ENCODE peak calls at places on chromosome 13, in six cellular contexts. One of them, this sample, is unnamed. For H3K4me1 and H3K36me3, the result is how much of the 10 kb centered on the place peaks cover.

GRCh38 chr13:40963927-40964326 is 55.2 kb downstream of the ELF1 start:
- DNase-seq in IMR-90: peak
- DNase-seq in heart right ventricle: no peak
- DNase-seq in cardiac muscle cell: peak
- DNase-seq in effector memory CD4-positive, alpha-beta T cell: no peak
- DNase-seq in CD8-positive, alpha-beta T cell: no peak
- DNase-seq in this sample: no peak

GRCh38 chr13:97539651-97540230 is 105.8 kb downstream of the RAP2A start:
- DNase-seq in IMR-90: peak
- DNase-seq in CD8-positive, alpha-beta T cell: no peak
- DNase-seq in effector memory CD4-positive, alpha-beta T cell: no peak
- DNase-seq in cardiac muscle cell: peak
- DNase-seq in heart right ventricle: no peak
- DNase-seq in this sample: no peak

GRCh38 chr13:19606152-19606551 is 27.3 kb upstream of the MPHOSPH8 start:
- DNase-seq in heart right ventricle: no peak
- DNase-seq in IMR-90: peak
- DNase-seq in CD8-positive, alpha-beta T cell: no peak
- DNase-seq in effector memory CD4-positive, alpha-beta T cell: no peak
- DNase-seq in cardiac muscle cell: no peak
- DNase-seq in this sample: no peak

GRCh38 chr13:26760835-26761582 is 423 bp upstream of the GPR12 start:
- DNase-seq in cardiac muscle cell: no peak
- DNase-seq in IMR-90: no peak
- DNase-seq in CD8-positive, alpha-beta T cell: no peak
- DNase-seq in effector memory CD4-positive, alpha-beta T cell: no peak
- DNase-seq in heart right ventricle: no peak
- DNase-seq in this sample: no peak

GRCh38 chr13:102609696-102610095 is 12.9 kb downstream of the TPP2 start:
- DNase-seq in effector memory CD4-positive, alpha-beta T cell: no peak
- DNase-seq in cardiac muscle cell: no peak
- DNase-seq in CD8-positive, alpha-beta T cell: peak
- DNase-seq in IMR-90: no peak
- DNase-seq in heart right ventricle: no peak
- DNase-seq in this sample: no peak

GRCh38 chr13:101838305-101838835 is 385.9 kb downstream of the ITGBL1 start:
- DNase-seq in heart right ventricle: no peak
- DNase-seq in effector memory CD4-positive, alpha-beta T cell: no peak
- DNase-seq in CD8-positive, alpha-beta T cell: no peak
- DNase-seq in cardiac muscle cell: no peak
- DNase-seq in IMR-90: peak
- DNase-seq in this sample: no peak

GRCh38 chr13:46529509-46529908 is 23.5 kb upstream of the LRCH1 start:
- DNase-seq in cardiac muscle cell: no peak
- DNase-seq in effector memory CD4-positive, alpha-beta T cell: no peak
- DNase-seq in CD8-positive, alpha-beta T cell: no peak
- DNase-seq in IMR-90: no peak
- DNase-seq in heart right ventricle: no peak
- DNase-seq in this sample: no peak

GRCh38 chr13:113901231-113901630 is 37.4 kb upstream of the GAS6 start:
- DNase-seq in IMR-90: peak
- DNase-seq in CD8-positive, alpha-beta T cell: no peak
- DNase-seq in heart right ventricle: no peak
- DNase-seq in effector memory CD4-positive, alpha-beta T cell: no peak
- DNase-seq in cardiac muscle cell: peak
- DNase-seq in this sample: no peak

GRCh38 chr13:63773476-63773875 is 2357.8 kb upstream of the PCDH20 start:
- DNase-seq in IMR-90: no peak
- DNase-seq in heart right ventricle: no peak
- DNase-seq in CD8-positive, alpha-beta T cell: no peak
- DNase-seq in cardiac muscle cell: no peak
- DNase-seq in effector memory CD4-positive, alpha-beta T cell: no peak
- DNase-seq in this sample: no peak

GRCh38 chr13:29538625-29538976 is 56.9 kb downstream of the SLC7A1 start:
- DNase-seq in effector memory CD4-positive, alpha-beta T cell: no peak
- DNase-seq in heart right ventricle: no peak
- DNase-seq in IMR-90: no peak
- DNase-seq in cardiac muscle cell: no peak
- DNase-seq in CD8-positive, alpha-beta T cell: no peak
- DNase-seq in this sample: no peak
- H3K27ac ChIP-seq in effector memory CD4-positive, alpha-beta T cell: no peak
- H3K27ac ChIP-seq in heart right ventricle: no peak
- H3K27ac ChIP-seq in IMR-90: no peak
- H3K27ac ChIP-seq in cardiac muscle cell: no peak
- H3K27ac ChIP-seq in CD8-positive, alpha-beta T cell: no peak
- H3K27ac ChIP-seq in this sample: no peak

DNA sequence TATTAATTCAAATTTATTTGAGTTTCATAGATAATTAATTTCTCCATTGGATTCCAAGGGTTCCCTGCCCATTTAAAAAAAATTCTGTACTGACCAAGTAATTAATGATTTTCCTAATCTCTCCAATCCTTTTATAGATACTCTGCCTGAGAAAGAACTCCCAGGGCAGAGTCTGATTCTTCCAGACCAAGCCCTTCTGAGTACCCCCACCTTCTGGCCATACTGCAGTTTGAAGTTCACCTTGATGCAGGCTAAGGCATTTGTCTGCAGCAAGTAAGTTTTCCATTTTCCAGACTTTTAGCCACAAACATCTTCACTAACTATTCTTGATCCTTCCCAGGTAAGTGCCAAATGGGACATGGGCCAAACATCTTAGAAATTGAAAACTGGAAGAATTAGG is 195.9 kb downstream of the LHFPL6 start:
- DNase-seq in cardiac muscle cell: no peak
- DNase-seq in IMR-90: no peak
- DNase-seq in heart right ventricle: no peak
- DNase-seq in effector memory CD4-positive, alpha-beta T cell: no peak
- DNase-seq in CD8-positive, alpha-beta T cell: no peak
- DNase-seq in this sample: no peak
- H3K4me1 ChIP-seq in cardiac muscle cell: under half
- H3K4me1 ChIP-seq in IMR-90: under half
- H3K4me1 ChIP-seq in heart right ventricle: half or more
- H3K4me1 ChIP-seq in effector memory CD4-positive, alpha-beta T cell: under half
- H3K4me1 ChIP-seq in CD8-positive, alpha-beta T cell: under half
- H3K4me1 ChIP-seq in this sample: under half

DNA sequence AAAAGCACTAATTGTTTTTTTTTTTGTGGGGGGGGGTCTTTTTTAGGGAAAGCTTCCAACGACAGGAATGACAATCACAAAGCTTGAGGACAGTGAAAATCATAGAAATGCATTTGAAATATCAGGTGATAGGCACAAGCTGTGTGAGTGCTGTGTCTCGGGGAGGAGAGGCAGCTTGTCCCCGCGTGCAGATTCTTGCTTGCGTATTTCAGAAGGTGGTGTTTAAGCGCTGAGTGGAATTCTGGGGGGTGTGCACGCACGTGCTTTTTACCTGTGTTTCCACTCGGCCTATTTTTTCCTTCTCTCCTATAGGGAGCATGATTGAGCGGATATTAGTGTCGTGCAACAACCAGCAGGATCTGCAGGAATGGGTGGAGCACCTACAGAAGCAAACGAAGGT is 40.2 kb upstream of the TEX29 start:
- DNase-seq in IMR-90: no peak
- DNase-seq in heart right ventricle: no peak
- DNase-seq in cardiac muscle cell: no peak
- DNase-seq in effector memory CD4-positive, alpha-beta T cell: no peak
- DNase-seq in CD8-positive, alpha-beta T cell: no peak
- DNase-seq in this sample: no peak
- H3K36me3 ChIP-seq in IMR-90: under half
- H3K36me3 ChIP-seq in heart right ventricle: under half
- H3K36me3 ChIP-seq in cardiac muscle cell: under half
- H3K36me3 ChIP-seq in effector memory CD4-positive, alpha-beta T cell: half or more
- H3K36me3 ChIP-seq in CD8-positive, alpha-beta T cell: half or more
- H3K36me3 ChIP-seq in this sample: half or more

GRCh38 chr13:21443171-21443570 is 15.9 kb downstream of the ZDHHC20 start:
- DNase-seq in heart right ventricle: no peak
- DNase-seq in IMR-90: no peak
- DNase-seq in effector memory CD4-positive, alpha-beta T cell: no peak
- DNase-seq in cardiac muscle cell: no peak
- DNase-seq in CD8-positive, alpha-beta T cell: no peak
- DNase-seq in this sample: no peak
- H3K27ac ChIP-seq in heart right ventricle: no peak
- H3K27ac ChIP-seq in IMR-90: no peak
- H3K27ac ChIP-seq in effector memory CD4-positive, alpha-beta T cell: no peak
- H3K27ac ChIP-seq in cardiac muscle cell: no peak
- H3K27ac ChIP-seq in CD8-positive, alpha-beta T cell: no peak
- H3K27ac ChIP-seq in this sample: no peak

DNA sequence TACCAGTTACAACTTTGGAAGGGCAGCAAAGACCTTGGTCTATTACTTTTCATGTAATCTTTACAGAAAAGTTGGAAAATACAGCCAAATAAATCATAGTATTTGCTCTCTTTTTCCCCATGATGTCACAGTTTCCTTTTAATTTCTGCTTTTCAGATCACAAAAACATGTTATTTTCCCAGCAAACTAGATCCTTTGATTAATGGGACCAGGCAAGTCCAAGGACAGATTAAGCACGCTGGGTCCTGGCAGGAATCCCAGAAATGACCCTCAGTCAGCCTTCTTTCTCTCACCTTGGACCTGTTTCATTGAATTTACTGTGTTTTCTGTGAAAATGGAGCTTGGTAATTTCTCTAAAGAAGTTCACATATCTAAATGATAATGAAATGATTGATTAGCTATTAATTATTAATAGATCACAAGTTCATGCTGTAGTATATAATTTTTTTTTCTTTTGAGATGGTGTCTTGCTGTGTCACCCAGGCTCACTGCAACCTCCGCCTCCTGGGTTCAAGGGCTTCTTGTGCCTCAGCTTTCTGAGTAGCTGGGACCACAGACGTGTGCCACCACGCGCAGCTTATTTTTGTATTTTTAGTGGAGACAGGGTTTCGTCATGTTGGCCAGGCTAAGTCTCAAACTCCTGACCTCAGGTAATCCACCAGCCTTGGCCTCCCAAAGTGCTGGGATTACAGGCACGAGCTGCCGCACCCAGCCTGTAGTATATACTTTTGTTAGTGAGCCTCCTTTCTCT is 16.0 kb downstream of the SPATA13 start:
- DNase-seq in IMR-90: no peak
- DNase-seq in heart right ventricle: no peak
- DNase-seq in cardiac muscle cell: no peak
- DNase-seq in CD8-positive, alpha-beta T cell: no peak
- DNase-seq in effector memory CD4-positive, alpha-beta T cell: no peak
- DNase-seq in this sample: no peak
- H3K4me1 ChIP-seq in IMR-90: under half
- H3K4me1 ChIP-seq in heart right ventricle: under half
- H3K4me1 ChIP-seq in cardiac muscle cell: under half
- H3K4me1 ChIP-seq in CD8-positive, alpha-beta T cell: under half
- H3K4me1 ChIP-seq in effector memory CD4-positive, alpha-beta T cell: under half
- H3K4me1 ChIP-seq in this sample: under half

GRCh38 chr13:36965767-36966166 is 33.4 kb downstream of the ALG5 start:
- DNase-seq in IMR-90: peak
- DNase-seq in CD8-positive, alpha-beta T cell: no peak
- DNase-seq in heart right ventricle: no peak
- DNase-seq in effector memory CD4-positive, alpha-beta T cell: no peak
- DNase-seq in cardiac muscle cell: peak
- DNase-seq in this sample: no peak

GRCh38 chr13:36966404-36966803 is 32.7 kb downstream of the ALG5 start:
- DNase-seq in effector memory CD4-positive, alpha-beta T cell: no peak
- DNase-seq in cardiac muscle cell: no peak
- DNase-seq in CD8-positive, alpha-beta T cell: no peak
- DNase-seq in IMR-90: no peak
- DNase-seq in heart right ventricle: no peak
- DNase-seq in this sample: no peak
- H3K36me3 ChIP-seq in effector memory CD4-positive, alpha-beta T cell: under half
- H3K36me3 ChIP-seq in cardiac muscle cell: under half
- H3K36me3 ChIP-seq in CD8-positive, alpha-beta T cell: under half
- H3K36me3 ChIP-seq in IMR-90: under half
- H3K36me3 ChIP-seq in heart right ventricle: under half
- H3K36me3 ChIP-seq in this sample: under half

GRCh38 chr13:109256866-109257760 is 529.3 kb downstream of the IRS2 start:
- DNase-seq in IMR-90: peak
- DNase-seq in heart right ventricle: peak
- DNase-seq in CD8-positive, alpha-beta T cell: no peak
- DNase-seq in effector memory CD4-positive, alpha-beta T cell: no peak
- DNase-seq in cardiac muscle cell: peak
- DNase-seq in this sample: no peak
- H3K27ac ChIP-seq in IMR-90: peak
- H3K27ac ChIP-seq in heart right ventricle: peak
- H3K27ac ChIP-seq in CD8-positive, alpha-beta T cell: no peak
- H3K27ac ChIP-seq in effector memory CD4-positive, alpha-beta T cell: no peak
- H3K27ac ChIP-seq in cardiac muscle cell: peak
- H3K27ac ChIP-seq in this sample: no peak

GRCh38 chr13:43360196-43360595 is 336.8 kb downstream of the DNAJC15 start:
- DNase-seq in effector memory CD4-positive, alpha-beta T cell: no peak
- DNase-seq in cardiac muscle cell: peak
- DNase-seq in IMR-90: no peak
- DNase-seq in heart right ventricle: no peak
- DNase-seq in CD8-positive, alpha-beta T cell: no peak
- DNase-seq in this sample: no peak
- H3K4me1 ChIP-seq in effector memory CD4-positive, alpha-beta T cell: under half
- H3K4me1 ChIP-seq in cardiac muscle cell: under half
- H3K4me1 ChIP-seq in IMR-90: under half
- H3K4me1 ChIP-seq in heart right ventricle: under half
- H3K4me1 ChIP-seq in CD8-positive, alpha-beta T cell: under half
- H3K4me1 ChIP-seq in this sample: under half

GRCh38 chr13:99642006-99642405 is 140.7 kb downstream of the TM9SF2 start:
- DNase-seq in cardiac muscle cell: no peak
- DNase-seq in effector memory CD4-positive, alpha-beta T cell: no peak
- DNase-seq in IMR-90: no peak
- DNase-seq in heart right ventricle: no peak
- DNase-seq in CD8-positive, alpha-beta T cell: no peak
- DNase-seq in this sample: no peak
- H3K36me3 ChIP-seq in cardiac muscle cell: under half
- H3K36me3 ChIP-seq in effector memory CD4-positive, alpha-beta T cell: under half
- H3K36me3 ChIP-seq in IMR-90: under half
- H3K36me3 ChIP-seq in heart right ventricle: under half
- H3K36me3 ChIP-seq in CD8-positive, alpha-beta T cell: under half
- H3K36me3 ChIP-seq in this sample: under half

This sample was measured in CD4-positive, alpha-beta memory T cell.